ENCODE peak calls at places on chromosomes 6 and 20, in four cellular contexts. D, O, G and T are unnamed samples.

GRCh38 chr6:150607044-150607650 is 7.5 kb downstream of the PLEKHG1 start:
- DNase-seq in O (no peak), D (no peak), G (no peak), T (no peak)

GRCh38 chr6:169689247-169689646 is 12.6 kb downstream of the WDR27 start:
- DNase-seq in D (no peak), O (no peak), G (no peak), T (no peak)

GRCh38 chr20:56718816-56719215 is 89.7 kb downstream of the TFAP2C start:
- DNase-seq in G (no peak), O (no peak), D (no peak), T (no peak)

GRCh38 chr6:3696525-3696924 is 55.0 kb downstream of the PXDC1 start:
- DNase-seq in G (no peak), O (no peak), D (no peak), T (no peak)

GRCh38 chr6:96787846-96788580 is 49.3 kb downstream of the GPR63 start:
- DNase-seq in O (no peak), D (no peak), G (no peak), T (no peak)

GRCh38 chr20:36501367-36502006 is 39.8 kb upstream of the MYL9 start:
- DNase-seq in O (no peak), G (no peak), D (no peak), T (no peak)

GRCh38 chr6:9487128-9487527 is 927.7 kb downstream of the TFAP2A start:
- DNase-seq in O (no peak), G (no peak), D (no peak), T (no peak)

GRCh38 chr6:121339639-121340226 is 5.5 kb upstream of the TBC1D32 start:
- DNase-seq in O (no peak), G (no peak), D (no peak), T (no peak)

GRCh38 chr6:162871966-162872365 is 144.2 kb downstream of the PACRG start:
- DNase-seq in O (no peak), G (no peak), D (no peak), T (no peak)

GRCh38 chr6:22025468-22026159 is 271.2 kb downstream of the PRL start:
- DNase-seq in O (no peak), D (no peak), G (no peak), T (no peak)

GRCh38 chr20:59006167-59006863 is 739 bp downstream of the CTSZ start:
- DNase-seq in G (no peak), O (no peak), D (no peak), T (no peak)

GRCh38 chr20:55103188-55103587 is 627.8 kb downstream of the DOK5 start:
- DNase-seq in O (no peak), G (no peak), D (no peak), T (no peak)

GRCh38 chr6:147167576-147168461 is 36.4 kb upstream of the STXBP5 start:
- DNase-seq in G (no peak), D (no peak), O (no peak), T (no peak)

GRCh38 chr6:26657268-26657667 is 2.3 kb downstream of the ZNF322 start:
- DNase-seq in D (no peak), G (no peak), O (no peak), T (no peak)

GRCh38 chr6:41302638-41303037 is 16.2 kb upstream of the TREM1 start:
- DNase-seq in G (no peak), D (no peak), O (no peak), T (no peak)

GRCh38 chr20:22333885-22334545 is 250.4 kb downstream of the FOXA2 start:
- DNase-seq in D (no peak), O (peak), G (peak), T (peak)

GRCh38 chr6:93407186-93407585 is 12.2 kb downstream of the EPHA7 start:
- DNase-seq in O (no peak), D (no peak), G (no peak), T (no peak)

GRCh38 chr6:1821188-1822183 is 211.8 kb downstream of the FOXC1 start:
- DNase-seq in O (no peak), G (no peak), D (no peak), T (no peak)

GRCh38 chr20:2820084-2820895 is 4.1 kb downstream of the TMEM239 start:
- DNase-seq in D (no peak), O (no peak), G (no peak), T (no peak)

GRCh38 chr6:117531346-117531745 is 48.9 kb downstream of the DCBLD1 start:
- DNase-seq in D (no peak), O (no peak), G (no peak), T (no peak)

GRCh38 chr6:106527111-106527510 is 102.2 kb downstream of the RTN4IP1 start:
- DNase-seq in O (no peak), D (no peak), G (no peak), T (no peak)

GRCh38 chr20:36574278-36575065 is 1.1 kb downstream of the TGIF2 start:
- DNase-seq in O (no peak), D (no peak), G (peak), T (peak)

GRCh38 chr20:14707865-14708574 is 370.6 kb upstream of the FLRT3 start:
- DNase-seq in O (no peak), D (no peak), G (no peak), T (no peak)

GRCh38 chr6:14241255-14242070 is 123.9 kb downstream of the CD83 start:
- DNase-seq in O (no peak), D (no peak), G (no peak), T (peak)

GRCh38 chr6:107625264-107625663 is 135.3 kb downstream of the SOBP start:
- DNase-seq in G (no peak), D (no peak), O (no peak), T (no peak)

GRCh38 chr20:32971703-32972161 is 32.5 kb downstream of the SUN5 start:
- DNase-seq in G (no peak), D (no peak), O (no peak), T (no peak)

GRCh38 chr20:49699200-49699992 is 14.3 kb downstream of the B4GALT5 start:
- DNase-seq in O (no peak), G (no peak), D (no peak), T (no peak)

GRCh38 chr6:38580030-38580429 is 59.7 kb downstream of the BTBD9 start:
- DNase-seq in O (no peak), G (no peak), D (no peak), T (no peak)

GRCh38 chr6:11771473-11772048 is 7.0 kb downstream of the ADTRP start:
- DNase-seq in G (no peak), O (no peak), D (no peak), T (no peak)

GRCh38 chr6:104633125-104633524 is 226.6 kb downstream of the HACE1 start:
- DNase-seq in G (no peak), O (no peak), D (no peak), T (no peak)

GRCh38 chr6:157381631-157382621 is 936 bp downstream of the ZDHHC14 start:
- DNase-seq in O (peak), G (peak), D (no peak), T (peak)

DNA sequence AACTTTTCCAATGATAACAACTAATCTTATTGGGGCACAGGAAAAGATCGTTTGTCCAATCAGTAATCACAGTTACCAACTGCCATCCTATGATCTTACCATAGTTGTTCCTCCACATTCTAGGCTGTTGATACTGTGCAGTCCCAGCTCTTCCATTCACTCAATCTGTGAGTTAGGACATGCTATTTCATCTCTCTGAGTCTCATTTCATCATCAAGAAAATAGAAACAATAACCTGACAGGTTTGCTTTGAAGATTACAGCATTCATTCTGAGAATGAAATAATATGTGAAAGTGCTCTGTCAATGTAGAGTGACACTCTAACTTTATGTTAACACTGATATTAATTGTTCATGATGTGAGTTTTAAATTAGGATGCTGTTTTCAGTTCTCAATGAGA is 89.8 kb downstream of the KIF13A start:
- DNase-seq in D (no peak), G (no peak), O (no peak), T (no peak)
- H3K4me3 ChIP-seq in D (no peak), G (no peak), O (no peak), T (no peak)

GRCh38 chr20:33994624-33994913 is 858 bp downstream of the RALY start:
- DNase-seq in D (no peak), O (no peak), G (no peak), T (no peak)

GRCh38 chr20:33992145-33992922 is 1.4 kb upstream of the RALY start:
- DNase-seq in D (no peak), G (no peak), O (peak), T (no peak)

GRCh38 chr20:33992923-33993799 is 550 bp upstream of the RALY start:
- DNase-seq in O (peak), D (peak), G (peak), T (peak)

GRCh38 chr20:33993800-33994623 is at the start of gene RALY:
- DNase-seq in G (peak), O (peak), D (peak), T (peak)

DNA sequence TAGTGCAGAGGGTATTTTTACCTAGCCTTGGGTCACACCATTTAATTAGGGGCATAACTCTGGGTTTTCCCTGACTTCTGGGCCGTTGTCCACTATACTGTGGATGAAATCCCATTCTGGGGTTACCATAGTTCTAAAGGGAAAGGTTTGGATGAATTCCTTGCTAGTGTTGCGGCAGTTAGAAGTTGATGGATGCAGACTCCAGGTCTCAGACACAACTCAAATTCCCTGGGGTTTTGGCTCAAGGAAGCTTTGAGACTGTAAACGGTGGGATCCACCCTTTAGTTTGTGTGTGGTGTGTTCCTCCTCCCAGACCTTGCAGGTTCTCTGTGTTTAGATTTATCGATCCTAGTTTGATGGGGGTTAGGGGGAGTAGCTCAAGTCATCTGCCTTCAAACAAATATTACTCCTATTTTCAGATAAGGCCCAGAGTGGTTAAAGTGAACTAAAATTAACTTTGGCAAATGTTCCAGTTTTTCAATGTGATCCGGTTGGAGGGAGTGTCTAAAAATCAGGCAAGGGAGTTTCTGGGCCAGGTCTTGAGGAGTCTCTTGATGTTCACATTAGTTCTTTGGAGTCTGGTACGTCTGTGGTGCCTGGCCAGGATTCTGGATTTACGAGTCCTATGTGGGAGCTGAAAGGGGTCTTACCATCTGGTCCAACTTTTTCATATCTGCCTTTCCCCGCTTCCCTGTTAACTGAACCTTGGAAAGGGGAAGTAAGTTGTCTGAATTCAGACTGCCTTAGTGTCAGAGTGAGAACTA is 1.5 kb downstream of the RALY start:
- DNase-seq in D (no peak), O (no peak), G (no peak), T (no peak)
- H3K4me3 ChIP-seq in D (peak), O (peak), G (peak), T (peak)

GRCh38 chr6:35018184-35018523 is 123.0 kb downstream of the TCP11 start:
- DNase-seq in G (no peak), D (no peak), O (peak), T (no peak)
- H3K4me3 ChIP-seq in G (no peak), D (peak), O (peak), T (peak)

GRCh38 chr20:63253438-63254236 is 626 bp downstream of the NKAIN4 start:
- DNase-seq in G (no peak), O (no peak), D (no peak), T (no peak)
- H3K4me3 ChIP-seq in G (no peak), O (no peak), D (peak), T (no peak)

DNA sequence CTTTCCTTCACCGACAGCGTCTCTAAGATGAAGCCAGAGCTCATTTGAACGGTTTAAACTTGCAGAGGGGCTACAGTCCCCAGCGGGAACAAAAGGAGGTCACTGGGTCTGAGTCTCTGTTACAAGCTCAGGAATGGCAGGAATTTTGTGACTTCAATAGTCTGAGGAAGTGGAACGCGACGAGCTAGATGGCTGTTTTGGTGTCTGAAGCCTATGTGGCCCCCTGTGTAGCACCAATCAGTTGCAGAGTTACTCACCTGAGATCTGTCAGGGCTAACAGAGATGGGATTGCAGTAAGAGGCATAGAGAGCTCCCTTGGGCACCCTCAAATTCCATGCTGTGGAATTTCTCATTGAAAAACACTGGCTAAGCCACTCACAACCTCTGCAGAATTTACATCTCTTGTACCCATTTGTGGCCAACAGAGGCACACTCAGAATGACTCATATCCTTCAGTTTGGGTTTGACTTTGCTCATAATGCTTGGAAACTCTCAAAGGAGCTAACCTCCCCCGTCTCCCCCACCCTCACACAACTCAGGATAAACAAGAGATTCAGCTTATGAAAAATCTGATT is 7.1 kb upstream of the TCP11 start:
- DNase-seq in O (no peak), G (no peak), D (no peak), T (no peak)
- H3K4me3 ChIP-seq in O (no peak), G (no peak), D (peak), T (no peak)

DNA sequence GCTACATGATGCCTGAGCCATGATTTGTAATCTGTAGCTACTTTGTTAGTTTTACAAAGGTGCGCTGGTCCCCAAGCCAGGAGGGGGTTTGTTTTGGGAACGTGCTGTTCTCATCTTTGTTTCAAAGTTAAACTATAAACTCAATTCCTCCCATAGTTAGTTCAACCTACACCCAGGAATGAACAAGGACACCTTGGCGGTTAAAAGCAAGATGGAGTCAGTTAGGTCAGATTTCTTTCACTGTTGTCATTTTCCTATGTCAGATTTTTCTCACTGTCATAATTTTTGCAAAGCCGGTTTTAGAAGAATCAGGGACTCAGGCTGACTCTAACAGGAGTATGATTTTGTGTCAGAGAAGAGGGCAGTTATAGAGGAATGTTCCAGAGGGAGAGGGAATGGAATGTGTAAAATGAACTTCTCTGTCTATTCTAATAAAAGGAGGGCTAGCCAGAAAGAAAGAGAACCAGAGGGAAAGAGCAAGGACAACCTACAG is 2.3 kb upstream of the GMPR start:
- DNase-seq in O (no peak), D (no peak), G (no peak), T (no peak)
- H3K4me3 ChIP-seq in O (no peak), D (peak), G (no peak), T (no peak)

GRCh38 chr20:1651268-1651667 is 6.3 kb downstream of the SIRPG start:
- DNase-seq in O (no peak), D (no peak), G (no peak), T (no peak)
- H3K4me3 ChIP-seq in O (no peak), D (no peak), G (peak), T (no peak)

GRCh38 chr6:77650098-77650663 is 2.7 kb upstream of the MEI4 start:
- DNase-seq in D (no peak), G (peak), O (no peak), T (no peak)
- H3K4me3 ChIP-seq in D (peak), G (no peak), O (no peak), T (no peak)